ENCODE peak calls at places on chromosome 7, in four cellular contexts. Q, R, C and S are unnamed samples.

GRCh38 chr7:70696139-70696782 is 435.7 kb upstream of the GALNT17 start:
- DNase-seq in Q (no peak), R (no peak), C (peak), S (peak)

GRCh38 chr7:15783971-15784693 is 97.6 kb upstream of the MEOX2 start:
- DNase-seq in Q (no peak), R (no peak), C (no peak), S (no peak)

GRCh38 chr7:88224596-88225275 is 4.9 kb upstream of the SRI start:
- DNase-seq in Q (peak), R (no peak), C (peak), S (peak)

GRCh38 chr7:74043523-74043951 is 15.6 kb downstream of the ELN start:
- DNase-seq in Q (no peak), R (no peak), C (no peak), S (no peak)

GRCh38 chr7:7701513-7701912 is 16.9 kb downstream of the RPA3 start:
- DNase-seq in Q (no peak), R (no peak), C (no peak), S (no peak)

GRCh38 chr7:23434147-23434676 is 36.1 kb downstream of the IGF2BP3 start:
- DNase-seq in Q (no peak), R (no peak), C (no peak), S (no peak)

GRCh38 chr7:26153246-26153822 is 1.3 kb downstream of the NFE2L3 start:
- DNase-seq in Q (no peak), R (no peak), C (no peak), S (no peak)

GRCh38 chr7:148303295-148304013 is 287.1 kb upstream of the C7orf33 start:
- DNase-seq in Q (no peak), R (peak), C (peak), S (peak)

GRCh38 chr7:114293289-114294012 is 121.2 kb upstream of the FOXP2 start:
- DNase-seq in Q (no peak), R (no peak), C (no peak), S (no peak)

GRCh38 chr7:85070967-85071628 is 115.8 kb downstream of the SEMA3D start:
- DNase-seq in Q (no peak), R (no peak), C (peak), S (no peak)

GRCh38 chr7:98733036-98733435 is 116.0 kb downstream of the NPTX2 start:
- DNase-seq in Q (no peak), R (no peak), C (peak), S (no peak)

GRCh38 chr7:25926439-25926838 is 225.6 kb upstream of the NFE2L3 start:
- DNase-seq in Q (no peak), R (no peak), C (no peak), S (no peak)

GRCh38 chr7:22896917-22897316 is 74.3 kb upstream of the TOMM7 start:
- DNase-seq in Q (no peak), R (no peak), C (no peak), S (no peak)

GRCh38 chr7:2838873-2839578 is 5.1 kb downstream of the GNA12 start:
- DNase-seq in Q (no peak), R (no peak), C (no peak), S (no peak)

GRCh38 chr7:95865716-95866371 is 93.5 kb downstream of the DYNC1I1 start:
- DNase-seq in Q (peak), R (no peak), C (no peak), S (peak)